ENCODE peak calls at places on chromosome 7, in nine cellular contexts. S is activated T-cell treated with anti-CD3 and anti-CD28 coated beads for 1 hour; J is aorta; W is stimulated activated CD4-positive, alpha-beta T cell treated with anti-CD3 and anti-CD28 coated beads, TNF-alpha, amount 100 ng/mL, for 4 hours; F is fibroblast of gingiva; D is spleen; Q is HCT116; H is mammary epithelial cell; N is left colon. M is an unnamed sample.

GRCh38 chr7:79175390-79175789 is 278.1 kb downstream of the MAGI2 start:
- DNase-seq in S (no peak), J (no peak), W (no peak), F (no peak), D (no peak), Q (no peak), H (no peak), N (no peak), M (no peak)

GRCh38 chr7:8295638-8296361 is 33.8 kb upstream of the ICA1 start:
- DNase-seq in S (no peak), J (no peak), W (no peak), F (peak; percentile 79), D (no peak), Q (peak; percentile 89), H (peak; percentile 70), N (no peak), M (no peak)

GRCh38 chr7:71752171-71752935 is 620.4 kb downstream of the GALNT17 start:
- DNase-seq in S (peak; percentile 1), J (peak; percentile 80), W (no peak), F (no peak), D (peak; percentile 82), Q (no peak), H (peak; percentile 5), N (no peak), M (peak; percentile 3)

GRCh38 chr7:132133501-132133900 is 442.8 kb downstream of the PLXNA4 start:
- DNase-seq in S (no peak), J (no peak), W (no peak), F (no peak), D (no peak), Q (no peak), H (no peak), N (no peak), M (no peak)

GRCh38 chr7:99806839-99807478 is 20.9 kb upstream of the CYP3A43 start:
- DNase-seq in S (no peak), J (no peak), W (no peak), F (no peak), D (no peak), Q (no peak), H (no peak), N (no peak), M (no peak)

GRCh38 chr7:105454058-105454739 is 65.5 kb upstream of the SRPK2 start:
- DNase-seq in S (no peak), J (no peak), W (no peak), F (peak; percentile 88), D (no peak), Q (no peak), H (peak; percentile 68), N (no peak), M (no peak)

GRCh38 chr7:141417506-141417905 is 133.7 kb upstream of the AGK start:
- DNase-seq in S (no peak), J (no peak), W (no peak), F (no peak), D (no peak), Q (no peak), H (no peak), N (no peak), M (no peak)

GRCh38 chr7:132001166-132001565 is 444.7 kb upstream of the PODXL start:
- DNase-seq in S (no peak), J (no peak), W (no peak), F (no peak), D (no peak), Q (no peak), H (no peak), N (no peak), M (no peak)

GRCh38 chr7:2750054-2750453 is 62.1 kb downstream of the AMZ1 start:
- DNase-seq in S (no peak), J (no peak), W (no peak), F (no peak), D (no peak), Q (no peak), H (no peak), N (no peak), M (no peak)

GRCh38 chr7:137097111-137097510 is 228.7 kb downstream of the CHRM2 start:
- DNase-seq in S (no peak), J (no peak), W (no peak), F (peak; percentile 12), D (no peak), Q (no peak), H (no peak), N (no peak), M (no peak)

GRCh38 chr7:135709508-135709907 is 18.5 kb downstream of the SLC13A4 start:
- DNase-seq in S (no peak), J (no peak), W (no peak), F (peak; percentile 29), D (no peak), Q (no peak), H (no peak), N (no peak), M (no peak)

GRCh38 chr7:9250876-9251275 is 817.5 kb downstream of the NXPH1 start:
- DNase-seq in S (no peak), J (no peak), W (no peak), F (no peak), D (peak; percentile 50), Q (no peak), H (no peak), N (no peak), M (no peak)

GRCh38 chr7:43112941-43113621 is 634 bp downstream of the HECW1 start:
- DNase-seq in S (no peak), J (peak; percentile 75), W (no peak), F (peak; percentile 51), D (no peak), Q (no peak), H (peak; percentile 37), N (no peak), M (no peak)

GRCh38 chr7:155618708-155619633 is 25.5 kb upstream of the RBM33 start:
- DNase-seq in S (no peak), J (no peak), W (no peak), F (no peak), D (peak; percentile 43), Q (no peak), H (no peak), N (peak; percentile 85), M (no peak)

GRCh38 chr7:70142247-70142932 is 544.1 kb downstream of the AUTS2 start:
- DNase-seq in S (no peak), J (no peak), W (no peak), F (no peak), D (no peak), Q (no peak), H (no peak), N (no peak), M (no peak)

GRCh38 chr7:26087321-26088091 is 64.5 kb upstream of the NFE2L3 start:
- DNase-seq in S (no peak), J (no peak), W (no peak), F (no peak), D (no peak), Q (no peak), H (peak; percentile 90), N (no peak), M (no peak)

GRCh38 chr7:86708334-86708733 is 64.6 kb downstream of the GRM3 start:
- DNase-seq in S (no peak), J (no peak), W (no peak), F (no peak), D (no peak), Q (no peak), H (no peak), N (no peak), M (no peak)

GRCh38 chr7:143385891-143386781 is 5.0 kb downstream of the ZYX start:
- DNase-seq in S (no peak), J (peak; percentile 68), W (no peak), F (no peak), D (peak; percentile 88), Q (no peak), H (no peak), N (no peak), M (peak; percentile 18)

GRCh38 chr7:18177815-18178660 is 150.4 kb upstream of the PRPS1L1 start:
- DNase-seq in S (no peak), J (no peak), W (no peak), F (peak; percentile 31), D (peak; percentile 83), Q (no peak), H (no peak), N (no peak), M (no peak)

GRCh38 chr7:29684787-29685650 is 121.3 kb upstream of the WIPF3 start:
- DNase-seq in S (peak; percentile 5), J (peak; percentile 91), W (no peak), F (peak; percentile 73), D (peak; percentile 92), Q (peak; percentile 23), H (peak; percentile 65), N (peak; percentile 66), M (peak; percentile 2)

GRCh38 chr7:146788008-146788407 is 671.4 kb downstream of the CNTNAP2 start:
- DNase-seq in S (no peak), J (no peak), W (no peak), F (no peak), D (no peak), Q (no peak), H (no peak), N (no peak), M (no peak)

GRCh38 chr7:142854505-142855400 is at the start of gene EPHB6:
- DNase-seq in S (peak; percentile 36), J (peak; percentile 95), W (peak; percentile 17), F (peak; percentile 82), D (peak; percentile 92), Q (no peak), H (peak; percentile 42), N (peak; percentile 71), M (peak; percentile 44)

GRCh38 chr7:121872831-121873764 is at the start of gene PTPRZ1:
- DNase-seq in S (no peak), J (peak; percentile 76), W (no peak), F (peak; percentile 12), D (no peak), Q (no peak), H (peak; percentile 42), N (no peak), M (no peak)

GRCh38 chr7:116420003-116420402 is 79.5 kb upstream of the CAV2 start:
- DNase-seq in S (no peak), J (no peak), W (no peak), F (no peak), D (no peak), Q (no peak), H (no peak), N (no peak), M (no peak)

GRCh38 chr7:41881313-41882130 is 178.6 kb upstream of the INHBA start:
- DNase-seq in S (peak; percentile 27), J (no peak), W (peak; percentile 39), F (no peak), D (peak; percentile 93), Q (no peak), H (no peak), N (peak; percentile 45), M (peak; percentile 18)

GRCh38 chr7:39202041-39202440 is 224.3 kb downstream of the POU6F2 start:
- DNase-seq in S (no peak), J (no peak), W (no peak), F (no peak), D (no peak), Q (no peak), H (no peak), N (no peak), M (no peak)

GRCh38 chr7:15643000-15643705 is 43.3 kb downstream of the MEOX2 start:
- DNase-seq in S (no peak), J (peak; percentile 55), W (no peak), F (no peak), D (no peak), Q (no peak), H (no peak), N (no peak), M (no peak)

GRCh38 chr7:148664319-148664718 is 34.4 kb upstream of the CUL1 start:
- DNase-seq in S (no peak), J (no peak), W (no peak), F (peak; percentile 47), D (no peak), Q (no peak), H (no peak), N (no peak), M (no peak)

GRCh38 chr7:31058122-31058521 is 6.0 kb downstream of the ADCYAP1R1 start:
- DNase-seq in S (no peak), J (no peak), W (no peak), F (no peak), D (no peak), Q (no peak), H (peak; percentile 20), N (no peak), M (no peak)

GRCh38 chr7:75963383-75963995 is 30.9 kb downstream of the TMEM120A start:
- DNase-seq in S (no peak), J (no peak), W (no peak), F (no peak), D (no peak), Q (no peak), H (no peak), N (no peak), M (no peak)